ENCODE peak calls at places on chromosomes 11 and 22, in five cellular contexts. One of them, this sample, is unnamed. For H4K20me1, the result is how much of the 10 kb centered on the place peaks cover.

GRCh38 chr11:131229221-131229620 is 141.2 kb upstream of the NTM start:
- DNase-seq in GM23248: no peak
- DNase-seq in fibroblast of lung: no peak
- DNase-seq in K562: no peak
- DNase-seq in HepG2: no peak
- DNase-seq in this sample: no peak

GRCh38 chr11:121575250-121575962 is 122.6 kb upstream of the SORL1-AS1 start:
- DNase-seq in HepG2: no peak
- DNase-seq in GM23248: peak
- DNase-seq in K562: no peak
- DNase-seq in fibroblast of lung: peak
- DNase-seq in this sample: no peak

GRCh38 chr22:39808087-39808486 is 85.5 kb downstream of the ENTHD1 start:
- DNase-seq in fibroblast of lung: peak
- DNase-seq in HepG2: peak
- DNase-seq in GM23248: peak
- DNase-seq in K562: peak
- DNase-seq in this sample: no peak

GRCh38 chr11:8009856-8010255 is 22.7 kb downstream of the EIF3F start:
- DNase-seq in GM23248: no peak
- DNase-seq in K562: no peak
- DNase-seq in fibroblast of lung: no peak
- DNase-seq in HepG2: no peak
- DNase-seq in this sample: no peak

GRCh38 chr22:32949719-32950118 is 108.5 kb downstream of the SYN3 start:
- DNase-seq in K562: no peak
- DNase-seq in fibroblast of lung: no peak
- DNase-seq in GM23248: no peak
- DNase-seq in HepG2: peak
- DNase-seq in this sample: no peak

GRCh38 chr11:12160680-12161079 is 50.3 kb downstream of the MICAL2 start:
- DNase-seq in HepG2: no peak
- DNase-seq in GM23248: no peak
- DNase-seq in fibroblast of lung: no peak
- DNase-seq in K562: no peak
- DNase-seq in this sample: no peak

GRCh38 chr11:19493446-19493845 is 219.2 kb upstream of the NAV2 start:
- DNase-seq in GM23248: no peak
- DNase-seq in K562: no peak
- DNase-seq in HepG2: no peak
- DNase-seq in fibroblast of lung: no peak
- DNase-seq in this sample: no peak

GRCh38 chr11:35145249-35145648 is 6.3 kb downstream of the CD44 start:
- DNase-seq in HepG2: no peak
- DNase-seq in fibroblast of lung: no peak
- DNase-seq in GM23248: peak
- DNase-seq in K562: peak
- DNase-seq in this sample: no peak

GRCh38 chr11:118938491-118939411 is 13.0 kb upstream of the BCL9L start:
- DNase-seq in HepG2: peak
- DNase-seq in K562: no peak
- DNase-seq in fibroblast of lung: no peak
- DNase-seq in GM23248: peak
- DNase-seq in this sample: peak

GRCh38 chr22:46465793-46466192 is 71.6 kb downstream of the CELSR1 start:
- DNase-seq in K562: no peak
- DNase-seq in fibroblast of lung: no peak
- DNase-seq in HepG2: no peak
- DNase-seq in GM23248: no peak
- DNase-seq in this sample: no peak

GRCh38 chr22:21450320-21450831 is 16.8 kb upstream of the TMEM191C start:
- DNase-seq in HepG2: no peak
- DNase-seq in GM23248: no peak
- DNase-seq in fibroblast of lung: no peak
- DNase-seq in K562: no peak
- DNase-seq in this sample: no peak

GRCh38 chr22:29914165-29914564 is 31.2 kb downstream of the MTMR3 start:
- DNase-seq in fibroblast of lung: peak
- DNase-seq in GM23248: peak
- DNase-seq in K562: no peak
- DNase-seq in HepG2: no peak
- DNase-seq in this sample: peak

GRCh38 chr11:119828011-119828410 is 99.0 kb upstream of the NECTIN1 start:
- DNase-seq in K562: no peak
- DNase-seq in GM23248: no peak
- DNase-seq in fibroblast of lung: no peak
- DNase-seq in HepG2: no peak
- DNase-seq in this sample: no peak

GRCh38 chr22:37060801-37061610 is 9.5 kb downstream of the KCTD17 start:
- DNase-seq in K562: no peak
- DNase-seq in fibroblast of lung: no peak
- DNase-seq in HepG2: no peak
- DNase-seq in GM23248: no peak
- DNase-seq in this sample: no peak

GRCh38 chr11:125071408-125071807 is 8.3 kb downstream of the SLC37A2 start:
- DNase-seq in K562: no peak
- DNase-seq in GM23248: peak
- DNase-seq in fibroblast of lung: no peak
- DNase-seq in HepG2: no peak
- DNase-seq in this sample: no peak

GRCh38 chr11:72585762-72586590 is 88.2 kb downstream of the PDE2A start:
- DNase-seq in K562: peak
- DNase-seq in HepG2: peak
- DNase-seq in fibroblast of lung: peak
- DNase-seq in GM23248: peak
- DNase-seq in this sample: peak

GRCh38 chr11:24421766-24422165 is 75.1 kb upstream of the LUZP2 start:
- DNase-seq in HepG2: no peak
- DNase-seq in fibroblast of lung: no peak
- DNase-seq in K562: no peak
- DNase-seq in GM23248: no peak
- DNase-seq in this sample: peak

GRCh38 chr11:47998345-47998732 is 18.0 kb downstream of the PTPRJ start:
- DNase-seq in fibroblast of lung: no peak
- DNase-seq in HepG2: no peak
- DNase-seq in GM23248: no peak
- DNase-seq in K562: no peak
- DNase-seq in this sample: no peak

GRCh38 chr11:133903875-133904817 is 52.6 kb downstream of the IGSF9B start:
- DNase-seq in GM23248: no peak
- DNase-seq in HepG2: no peak
- DNase-seq in fibroblast of lung: no peak
- DNase-seq in K562: no peak
- DNase-seq in this sample: no peak

GRCh38 chr11:57260937-57261783 is 24.1 kb upstream of the APLNR start:
- DNase-seq in GM23248: no peak
- DNase-seq in fibroblast of lung: no peak
- DNase-seq in K562: no peak
- DNase-seq in HepG2: no peak
- DNase-seq in this sample: no peak

GRCh38 chr11:76782526-76783293 is 446 bp upstream of the TSKU start:
- DNase-seq in HepG2: peak
- DNase-seq in K562: peak
- DNase-seq in fibroblast of lung: peak
- DNase-seq in GM23248: peak
- DNase-seq in this sample: peak

GRCh38 chr22:31625661-31626426 is 36.2 kb downstream of the PISD start:
- DNase-seq in fibroblast of lung: no peak
- DNase-seq in GM23248: peak
- DNase-seq in HepG2: no peak
- DNase-seq in K562: peak
- DNase-seq in this sample: no peak

GRCh38 chr11:7571640-7572000 is 57.8 kb downstream of the PPFIBP2 start:
- DNase-seq in HepG2: peak
- DNase-seq in GM23248: peak
- DNase-seq in K562: peak
- DNase-seq in fibroblast of lung: peak
- DNase-seq in this sample: peak

DNA sequence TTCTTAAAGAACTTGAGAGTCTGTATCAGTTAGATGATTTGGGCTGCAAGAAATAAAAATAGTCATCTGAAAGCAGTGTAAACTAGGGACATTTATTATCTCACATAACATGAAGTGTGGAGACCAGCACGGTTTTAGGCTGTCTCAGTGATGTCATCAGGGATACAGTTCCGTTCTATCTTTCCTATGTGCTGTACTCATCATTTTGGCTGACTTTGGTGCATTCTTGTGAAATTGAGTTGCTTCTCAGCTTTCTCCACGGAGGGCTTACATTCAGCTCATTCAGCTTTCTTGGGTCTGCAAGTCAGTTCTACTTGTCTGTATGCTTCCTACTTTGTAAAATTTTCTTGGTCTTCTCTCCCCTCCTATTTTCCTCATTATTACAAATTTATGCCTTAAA is 51.8 kb upstream of the LIN7C start:
- DNase-seq in HepG2: no peak
- DNase-seq in K562: no peak
- DNase-seq in GM23248: peak
- DNase-seq in fibroblast of lung: no peak
- DNase-seq in this sample: no peak
- H4K20me1 ChIP-seq in HepG2: under half
- H4K20me1 ChIP-seq in K562: under half
- H4K20me1 ChIP-seq in GM23248: under half
- H4K20me1 ChIP-seq in fibroblast of lung: under half
- H4K20me1 ChIP-seq in this sample: under half

GRCh38 chr11:112725636-112726035 is 235.6 kb upstream of the NCAM1 start:
- DNase-seq in GM23248: no peak
- DNase-seq in K562: no peak
- DNase-seq in HepG2: no peak
- DNase-seq in fibroblast of lung: no peak
- DNase-seq in this sample: no peak
- H3K9ac ChIP-seq in GM23248: no peak
- H3K9ac ChIP-seq in K562: no peak
- H3K9ac ChIP-seq in HepG2: no peak
- H3K9ac ChIP-seq in fibroblast of lung: no peak
- H3K9ac ChIP-seq in this sample: no peak

GRCh38 chr22:19760652-19761002 is at the start of gene TBX1:
- DNase-seq in K562: no peak
- DNase-seq in HepG2: no peak
- DNase-seq in GM23248: peak
- DNase-seq in fibroblast of lung: no peak
- DNase-seq in this sample: no peak

GRCh38 chr22:19757985-19758895 is 2.3 kb upstream of the TBX1 start:
- DNase-seq in fibroblast of lung: no peak
- DNase-seq in K562: no peak
- DNase-seq in GM23248: no peak
- DNase-seq in HepG2: no peak
- DNase-seq in this sample: no peak

GRCh38 chr22:19758896-19759458 is 1.6 kb upstream of the TBX1 start:
- DNase-seq in K562: no peak
- DNase-seq in HepG2: no peak
- DNase-seq in fibroblast of lung: no peak
- DNase-seq in GM23248: no peak
- DNase-seq in this sample: no peak

GRCh38 chr22:19759994-19760651 is 455 bp upstream of the TBX1 start:
- DNase-seq in GM23248: peak
- DNase-seq in HepG2: no peak
- DNase-seq in fibroblast of lung: no peak
- DNase-seq in K562: peak
- DNase-seq in this sample: no peak

GRCh38 chr22:19759459-19759993 is 1.1 kb upstream of the TBX1 start:
- DNase-seq in K562: no peak
- DNase-seq in HepG2: no peak
- DNase-seq in GM23248: peak
- DNase-seq in fibroblast of lung: no peak
- DNase-seq in this sample: no peak
- H4K20me1 ChIP-seq in K562: under half
- H4K20me1 ChIP-seq in HepG2: under half
- H4K20me1 ChIP-seq in GM23248: under half
- H4K20me1 ChIP-seq in fibroblast of lung: under half
- H4K20me1 ChIP-seq in this sample: under half

DNA sequence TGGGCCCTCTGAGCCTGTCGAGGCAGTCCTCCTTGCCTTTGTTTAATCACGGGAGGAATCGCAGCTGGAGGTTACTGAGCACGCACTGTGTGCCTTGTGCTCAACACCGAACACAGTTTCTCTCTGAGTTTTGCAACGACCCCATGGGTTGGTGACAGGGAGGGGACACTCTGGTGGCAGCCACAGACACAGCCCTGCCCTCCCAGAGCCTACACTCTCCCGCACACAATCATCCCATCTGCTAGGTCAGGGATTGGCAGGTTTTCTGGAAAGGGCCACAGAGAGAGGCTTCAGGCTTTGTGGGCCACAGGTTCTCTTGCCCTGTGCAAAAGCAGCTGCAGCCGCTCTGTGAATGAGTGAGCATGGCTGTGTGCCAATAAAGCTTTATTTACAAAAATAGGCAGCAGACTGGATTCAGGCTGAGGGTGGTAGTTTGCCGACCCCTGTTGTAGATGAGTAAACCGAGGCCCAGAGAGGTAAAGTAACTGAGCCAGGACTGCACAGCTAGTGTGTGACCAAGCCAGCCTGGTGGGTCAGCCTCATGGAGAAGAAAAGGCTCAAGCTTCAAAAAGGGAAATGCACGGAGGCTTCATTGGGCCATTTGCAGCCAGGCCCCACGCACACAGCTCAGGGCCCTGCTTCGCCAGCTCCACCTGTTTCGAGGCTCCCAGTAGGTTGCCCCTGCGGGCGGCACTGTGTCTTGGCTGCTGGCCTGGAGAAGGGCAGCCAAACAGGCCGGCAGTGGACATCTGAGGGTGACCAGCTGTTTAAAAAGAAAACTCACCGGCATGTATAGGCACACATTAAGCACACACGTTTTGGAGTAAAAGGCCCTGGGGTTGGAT is 16.3 kb downstream of the LTO1 start:
- DNase-seq in HepG2: peak
- DNase-seq in fibroblast of lung: no peak
- DNase-seq in GM23248: peak
- DNase-seq in K562: no peak
- DNase-seq in this sample: no peak
- H3K9ac ChIP-seq in HepG2: peak
- H3K9ac ChIP-seq in fibroblast of lung: no peak
- H3K9ac ChIP-seq in GM23248: no peak
- H3K9ac ChIP-seq in K562: no peak
- H3K9ac ChIP-seq in this sample: no peak

GRCh38 chr11:33296695-33297094 is 39.5 kb downstream of the HIPK3 start:
- DNase-seq in HepG2: no peak
- DNase-seq in fibroblast of lung: no peak
- DNase-seq in K562: no peak
- DNase-seq in GM23248: no peak
- DNase-seq in this sample: no peak

GRCh38 chr11:33292306-33292705 is 35.1 kb downstream of the HIPK3 start:
- DNase-seq in HepG2: no peak
- DNase-seq in K562: no peak
- DNase-seq in fibroblast of lung: no peak
- DNase-seq in GM23248: no peak
- DNase-seq in this sample: no peak

GRCh38 chr11:33294797-33295196 is 37.6 kb downstream of the HIPK3 start:
- DNase-seq in fibroblast of lung: no peak
- DNase-seq in HepG2: no peak
- DNase-seq in K562: no peak
- DNase-seq in GM23248: no peak
- DNase-seq in this sample: no peak

GRCh38 chr11:33291004-33291777 is 34.0 kb downstream of the HIPK3 start:
- DNase-seq in GM23248: no peak
- DNase-seq in fibroblast of lung: peak
- DNase-seq in K562: no peak
- DNase-seq in HepG2: no peak
- DNase-seq in this sample: no peak

GRCh38 chr11:33294224-33294623 is 37.0 kb downstream of the HIPK3 start:
- DNase-seq in HepG2: no peak
- DNase-seq in GM23248: no peak
- DNase-seq in K562: no peak
- DNase-seq in fibroblast of lung: no peak
- DNase-seq in this sample: no peak
- H4K20me1 ChIP-seq in HepG2: under half
- H4K20me1 ChIP-seq in GM23248: under half
- H4K20me1 ChIP-seq in K562: under half
- H4K20me1 ChIP-seq in fibroblast of lung: under half
- H4K20me1 ChIP-seq in this sample: under half

This sample was measured in mammary epithelial cell.